ENCODE peak calls at places on chromosomes 4 and X, in seven cellular contexts. One of them, this sample, is unnamed.

GRCh38 chr4:157075811-157076577 is at the start of gene GLRB:
- DNase-seq in ureter: no peak
- DNase-seq in HCT116: no peak
- DNase-seq in RWPE1: peak
- DNase-seq in posterior vena cava: peak
- DNase-seq in spleen: peak
- DNase-seq in cerebellum: peak
- DNase-seq in this sample: peak

GRCh38 chr4:111959202-111959601 is 186.1 kb upstream of the FAM241A start:
- DNase-seq in spleen: no peak
- DNase-seq in cerebellum: no peak
- DNase-seq in posterior vena cava: no peak
- DNase-seq in HCT116: peak
- DNase-seq in RWPE1: peak
- DNase-seq in ureter: no peak
- DNase-seq in this sample: no peak

GRCh38 chr4:176671532-176671931 is 121.2 kb downstream of the VEGFC start:
- DNase-seq in RWPE1: no peak
- DNase-seq in spleen: no peak
- DNase-seq in ureter: no peak
- DNase-seq in posterior vena cava: no peak
- DNase-seq in cerebellum: no peak
- DNase-seq in HCT116: no peak
- DNase-seq in this sample: no peak

GRCh38 chr4:6777636-6778281 is 4.8 kb upstream of the KIAA0232 start:
- DNase-seq in spleen: peak
- DNase-seq in RWPE1: no peak
- DNase-seq in posterior vena cava: peak
- DNase-seq in cerebellum: no peak
- DNase-seq in ureter: no peak
- DNase-seq in HCT116: no peak
- DNase-seq in this sample: no peak

GRCh38 chr4:39044947-39045734 is 12.9 kb upstream of the TMEM156 start:
- DNase-seq in ureter: no peak
- DNase-seq in cerebellum: no peak
- DNase-seq in posterior vena cava: peak
- DNase-seq in spleen: peak
- DNase-seq in HCT116: no peak
- DNase-seq in RWPE1: peak
- DNase-seq in this sample: no peak

GRCh38 chrX:1244164-1245076 is 24.2 kb upstream of the CSF2RA start:
- DNase-seq in RWPE1: no peak
- DNase-seq in ureter: no peak
- DNase-seq in cerebellum: no peak
- DNase-seq in HCT116: no peak
- DNase-seq in spleen: peak
- DNase-seq in posterior vena cava: no peak
- DNase-seq in this sample: no peak

GRCh38 chr4:2535386-2536192 is 858 bp upstream of the FAM193A start:
- DNase-seq in ureter: peak
- DNase-seq in posterior vena cava: peak
- DNase-seq in cerebellum: peak
- DNase-seq in spleen: peak
- DNase-seq in RWPE1: no peak
- DNase-seq in HCT116: no peak
- DNase-seq in this sample: no peak

GRCh38 chrX:149515954-149516602 is 11.0 kb upstream of the IDS start:
- DNase-seq in cerebellum: no peak
- DNase-seq in spleen: no peak
- DNase-seq in posterior vena cava: no peak
- DNase-seq in RWPE1: no peak
- DNase-seq in ureter: no peak
- DNase-seq in HCT116: no peak
- DNase-seq in this sample: no peak

GRCh38 chr4:2649604-2650114 is 106.5 kb downstream of the TNIP2 start:
- DNase-seq in spleen: no peak
- DNase-seq in cerebellum: no peak
- DNase-seq in HCT116: no peak
- DNase-seq in posterior vena cava: peak
- DNase-seq in ureter: peak
- DNase-seq in RWPE1: no peak
- DNase-seq in this sample: no peak

GRCh38 chr4:109703664-109704351 is 563 bp upstream of the CASP6 start:
- DNase-seq in ureter: no peak
- DNase-seq in HCT116: no peak
- DNase-seq in posterior vena cava: no peak
- DNase-seq in spleen: no peak
- DNase-seq in RWPE1: no peak
- DNase-seq in cerebellum: no peak
- DNase-seq in this sample: no peak

GRCh38 chr4:174520655-174521054 is 1.6 kb downstream of the HPGD start:
- DNase-seq in HCT116: no peak
- DNase-seq in spleen: no peak
- DNase-seq in cerebellum: no peak
- DNase-seq in RWPE1: no peak
- DNase-seq in posterior vena cava: no peak
- DNase-seq in ureter: no peak
- DNase-seq in this sample: no peak

GRCh38 chr4:71231073-71231752 is 107.6 kb upstream of the SLC4A4 start:
- DNase-seq in spleen: no peak
- DNase-seq in HCT116: no peak
- DNase-seq in posterior vena cava: peak
- DNase-seq in ureter: peak
- DNase-seq in RWPE1: no peak
- DNase-seq in cerebellum: peak
- DNase-seq in this sample: no peak

GRCh38 chr4:5361968-5362367 is 310.7 kb downstream of the STK32B start:
- DNase-seq in RWPE1: no peak
- DNase-seq in ureter: no peak
- DNase-seq in HCT116: no peak
- DNase-seq in spleen: no peak
- DNase-seq in posterior vena cava: no peak
- DNase-seq in cerebellum: no peak
- DNase-seq in this sample: no peak

GRCh38 chrX:33725556-33726232 is 406.4 kb downstream of the FAM47A start:
- DNase-seq in RWPE1: peak
- DNase-seq in HCT116: no peak
- DNase-seq in posterior vena cava: no peak
- DNase-seq in spleen: no peak
- DNase-seq in cerebellum: no peak
- DNase-seq in ureter: no peak
- DNase-seq in this sample: no peak

GRCh38 chr4:19400820-19401219 is 850.9 kb upstream of the SLIT2 start:
- DNase-seq in spleen: no peak
- DNase-seq in HCT116: no peak
- DNase-seq in ureter: no peak
- DNase-seq in posterior vena cava: no peak
- DNase-seq in RWPE1: no peak
- DNase-seq in cerebellum: no peak
- DNase-seq in this sample: no peak

GRCh38 chr4:114941522-114941921 is 171.9 kb downstream of the NDST4 start:
- DNase-seq in spleen: no peak
- DNase-seq in cerebellum: peak
- DNase-seq in ureter: no peak
- DNase-seq in RWPE1: no peak
- DNase-seq in posterior vena cava: no peak
- DNase-seq in HCT116: no peak
- DNase-seq in this sample: no peak

GRCh38 chr4:140764785-140765392 is 8.7 kb upstream of the TBC1D9 start:
- DNase-seq in spleen: no peak
- DNase-seq in RWPE1: no peak
- DNase-seq in cerebellum: no peak
- DNase-seq in HCT116: no peak
- DNase-seq in ureter: peak
- DNase-seq in posterior vena cava: no peak
- DNase-seq in this sample: no peak

GRCh38 chr4:17595471-17596005 is 18.5 kb downstream of the LAP3 start:
- DNase-seq in ureter: no peak
- DNase-seq in posterior vena cava: no peak
- DNase-seq in HCT116: no peak
- DNase-seq in RWPE1: no peak
- DNase-seq in spleen: no peak
- DNase-seq in cerebellum: no peak
- DNase-seq in this sample: no peak

GRCh38 chrX:66004928-66005831 is 34.7 kb downstream of the VSIG4 start:
- DNase-seq in ureter: no peak
- DNase-seq in posterior vena cava: no peak
- DNase-seq in RWPE1: no peak
- DNase-seq in spleen: no peak
- DNase-seq in HCT116: no peak
- DNase-seq in cerebellum: no peak
- DNase-seq in this sample: no peak

GRCh38 chr4:40686081-40686913 is 56.6 kb upstream of the RBM47 start:
- DNase-seq in cerebellum: no peak
- DNase-seq in ureter: no peak
- DNase-seq in posterior vena cava: no peak
- DNase-seq in RWPE1: no peak
- DNase-seq in HCT116: no peak
- DNase-seq in spleen: no peak
- DNase-seq in this sample: no peak

GRCh38 chrX:108173874-108174273 is 82.3 kb downstream of the ATG4A start:
- DNase-seq in cerebellum: no peak
- DNase-seq in spleen: no peak
- DNase-seq in HCT116: no peak
- DNase-seq in posterior vena cava: no peak
- DNase-seq in ureter: no peak
- DNase-seq in RWPE1: no peak
- DNase-seq in this sample: no peak

GRCh38 chrX:149630681-149631292 is 805 bp downstream of the TMEM185A start:
- DNase-seq in HCT116: no peak
- DNase-seq in posterior vena cava: no peak
- DNase-seq in spleen: no peak
- DNase-seq in ureter: no peak
- DNase-seq in cerebellum: peak
- DNase-seq in RWPE1: peak
- DNase-seq in this sample: no peak

GRCh38 chr4:125049711-125050110 is 265.0 kb upstream of the FAT4 start:
- DNase-seq in cerebellum: no peak
- DNase-seq in posterior vena cava: no peak
- DNase-seq in RWPE1: no peak
- DNase-seq in HCT116: no peak
- DNase-seq in spleen: no peak
- DNase-seq in ureter: no peak
- DNase-seq in this sample: no peak

GRCh38 chr4:168831919-168832745 is 177.9 kb downstream of the CBR4 start:
- DNase-seq in cerebellum: peak
- DNase-seq in HCT116: peak
- DNase-seq in RWPE1: peak
- DNase-seq in posterior vena cava: peak
- DNase-seq in ureter: peak
- DNase-seq in spleen: peak
- DNase-seq in this sample: peak

GRCh38 chr4:123083612-123084011 is 161.2 kb upstream of the NUDT6 start:
- DNase-seq in cerebellum: no peak
- DNase-seq in RWPE1: no peak
- DNase-seq in spleen: no peak
- DNase-seq in ureter: no peak
- DNase-seq in HCT116: no peak
- DNase-seq in posterior vena cava: no peak
- DNase-seq in this sample: no peak

This sample was measured in COR-L47.